ENCODE peak calls at places on chromosomes 16 and 17, in five cellular contexts. V is A549; S is Jurkat, Clone E6-1; W is neuronal stem cell; K is upper lobe of right lung. L is an unnamed sample.

GRCh38 chr17:1110844-1111598 is 68.8 kb downstream of the ABR start:
- DNase-seq in V (peak), K (peak), W (no peak), S (no peak), L (peak)

GRCh38 chr17:8155341-8156173 is 3.4 kb upstream of the PER1 start:
- DNase-seq in S (no peak), V (no peak), W (no peak), K (no peak), L (no peak)

GRCh38 chr17:2904135-2904534 is 107.9 kb downstream of the RAP1GAP2 start:
- DNase-seq in S (no peak), K (no peak), W (peak), V (no peak), L (no peak)

GRCh38 chr16:28903344-28904042 is 21.5 kb downstream of the RABEP2 start:
- DNase-seq in K (no peak), W (no peak), V (no peak), S (no peak), L (peak)

GRCh38 chr17:17220529-17220928 is 14.4 kb upstream of the PLD6 start:
- DNase-seq in W (no peak), S (no peak), V (no peak), K (no peak), L (no peak)

GRCh38 chr17:45896803-45897693 is 2.7 kb downstream of the MAPT start:
- DNase-seq in K (no peak), V (peak), S (no peak), W (peak), L (no peak)

GRCh38 chr17:39150795-39151679 is at the start of gene PLXDC1:
- DNase-seq in K (peak), W (no peak), V (no peak), S (no peak), L (no peak)

GRCh38 chr17:79792984-79793923 is 3.6 kb downstream of the CBX8 start:
- DNase-seq in K (no peak), S (no peak), W (no peak), V (peak), L (no peak)

GRCh38 chr16:50917941-50918340 is 176.1 kb downstream of the CYLD start:
- DNase-seq in S (no peak), W (no peak), K (no peak), V (no peak), L (no peak)

GRCh38 chr17:50956750-50957523 is 90.8 kb upstream of the TOB1 start:
- DNase-seq in K (peak), W (no peak), V (peak), S (peak), L (no peak)

DNA sequence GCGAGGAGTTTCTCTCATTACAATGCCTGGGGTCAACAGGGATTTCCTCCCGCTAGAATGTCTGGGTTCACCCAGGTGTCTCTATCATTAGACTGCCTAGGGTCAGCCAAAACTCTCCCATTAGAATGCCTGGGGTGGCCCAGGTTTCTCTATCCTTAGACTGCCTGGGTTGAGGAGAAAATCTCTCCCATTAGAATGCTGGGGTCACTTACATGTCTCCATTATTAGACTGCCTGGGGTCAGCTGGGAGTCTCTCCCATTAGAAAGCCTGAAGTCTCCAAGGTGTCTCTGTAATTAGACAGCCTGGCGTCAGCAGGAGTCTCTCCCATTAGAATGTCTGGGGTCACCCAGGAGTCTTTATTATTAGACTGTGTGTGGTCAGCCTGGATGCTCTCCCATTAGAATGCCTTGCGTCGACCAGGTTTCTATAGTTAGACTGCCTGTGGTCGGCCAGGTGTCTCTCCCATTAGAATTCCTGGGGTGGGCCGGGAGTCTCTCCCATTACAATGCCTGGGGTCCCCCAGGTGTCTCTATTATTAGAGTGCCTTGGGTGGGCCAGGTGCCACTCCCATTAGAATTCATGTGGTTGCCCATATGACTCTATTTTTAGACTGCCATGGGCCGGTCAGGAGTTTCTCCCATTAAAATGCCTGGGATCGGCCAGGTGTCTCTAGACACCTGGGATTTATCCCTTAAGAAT is 2272.1 kb downstream of the TP53TG3F start:
- DNase-seq in K (no peak), W (no peak), S (no peak), V (no peak), L (no peak)
- H3K4me3 ChIP-seq in K (no peak), W (no peak), S (no peak), V (no peak), L (no peak)

GRCh38 chr17:31842416-31843381 is 16.3 kb downstream of the COPRS start:
- DNase-seq in V (peak), W (peak), K (peak), S (peak), L (no peak)
- H3K4me3 ChIP-seq in V (no peak), W (no peak), K (no peak), S (no peak), L (no peak)

DNA sequence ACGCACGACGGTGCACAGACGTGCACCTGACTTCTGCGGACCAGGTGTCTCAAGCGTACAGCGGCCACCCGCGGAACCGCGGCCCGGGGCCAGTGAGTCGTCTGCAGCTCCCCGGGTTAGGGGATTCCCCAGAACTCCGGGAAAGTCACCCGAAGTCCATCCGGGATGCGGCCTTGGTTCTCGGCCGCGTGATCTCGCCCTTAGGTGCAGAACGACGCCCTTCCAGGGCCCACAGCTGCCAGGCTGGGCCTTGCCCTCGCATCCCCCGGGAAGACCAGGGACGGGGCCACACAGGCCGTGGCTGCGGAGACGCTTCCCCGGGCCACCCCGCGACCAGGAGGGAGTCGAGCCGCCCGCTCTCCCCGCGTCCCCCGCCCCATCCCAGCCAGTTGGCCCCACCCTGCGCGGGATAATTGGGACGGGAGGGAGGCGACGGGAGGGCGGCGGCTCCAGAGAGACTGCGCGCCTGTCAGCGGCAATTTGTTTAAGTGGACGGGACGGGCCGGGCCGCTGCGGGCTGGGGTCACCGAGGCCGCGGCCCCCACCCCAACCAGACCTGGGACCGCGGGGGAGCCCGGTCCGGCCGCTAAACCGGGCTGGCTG is 3.6 kb upstream of the TBX2 start:
- DNase-seq in W (no peak), S (no peak), K (peak), V (no peak), L (no peak)
- H3K4me3 ChIP-seq in W (no peak), S (no peak), K (peak), V (no peak), L (no peak)

DNA sequence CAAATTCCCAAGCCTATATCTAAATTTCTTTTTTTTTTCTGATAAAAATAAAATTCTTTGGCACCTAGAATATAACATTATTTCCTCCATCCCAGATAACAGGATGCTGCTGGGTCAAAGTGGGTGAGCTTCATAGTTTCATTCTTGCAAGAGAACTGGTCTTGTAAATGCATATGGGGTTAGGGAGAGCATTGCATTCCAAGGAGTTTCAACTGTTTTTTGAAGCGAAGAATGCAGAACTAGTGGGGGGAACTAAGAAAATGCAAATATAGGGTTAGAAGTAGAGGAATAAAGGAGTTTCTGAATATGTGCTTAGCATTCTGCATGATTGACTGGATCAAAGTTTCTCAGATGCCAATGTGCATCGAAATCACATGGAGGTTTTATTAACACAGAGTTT is 347.2 kb upstream of the XYLT1 start:
- DNase-seq in W (no peak), S (no peak), V (no peak), K (no peak), L (no peak)
- H3K4me3 ChIP-seq in W (no peak), S (no peak), V (no peak), K (no peak), L (no peak)

DNA sequence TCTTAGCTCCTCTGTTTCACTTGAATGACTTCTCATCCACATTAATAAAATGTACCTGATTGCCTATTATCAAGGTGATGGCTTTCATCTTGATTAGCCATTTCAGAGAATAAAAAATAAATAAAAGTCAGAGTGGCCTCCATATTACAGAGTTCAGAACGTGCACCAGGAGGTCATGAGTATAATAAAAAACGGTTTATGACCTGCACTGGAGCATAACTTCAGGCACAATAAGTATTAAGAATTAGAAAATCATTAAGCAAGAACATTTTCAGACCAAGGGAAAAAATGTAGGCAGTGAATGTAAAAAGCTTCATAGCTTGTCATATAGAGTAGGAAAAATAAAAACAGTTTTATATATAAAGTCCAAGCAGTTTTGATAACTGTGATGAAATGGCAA is 11.4 kb downstream of the METTL9 start:
- DNase-seq in W (no peak), K (no peak), V (no peak), S (no peak), L (no peak)
- H3K4me3 ChIP-seq in W (no peak), K (no peak), V (no peak), S (no peak), L (no peak)

DNA sequence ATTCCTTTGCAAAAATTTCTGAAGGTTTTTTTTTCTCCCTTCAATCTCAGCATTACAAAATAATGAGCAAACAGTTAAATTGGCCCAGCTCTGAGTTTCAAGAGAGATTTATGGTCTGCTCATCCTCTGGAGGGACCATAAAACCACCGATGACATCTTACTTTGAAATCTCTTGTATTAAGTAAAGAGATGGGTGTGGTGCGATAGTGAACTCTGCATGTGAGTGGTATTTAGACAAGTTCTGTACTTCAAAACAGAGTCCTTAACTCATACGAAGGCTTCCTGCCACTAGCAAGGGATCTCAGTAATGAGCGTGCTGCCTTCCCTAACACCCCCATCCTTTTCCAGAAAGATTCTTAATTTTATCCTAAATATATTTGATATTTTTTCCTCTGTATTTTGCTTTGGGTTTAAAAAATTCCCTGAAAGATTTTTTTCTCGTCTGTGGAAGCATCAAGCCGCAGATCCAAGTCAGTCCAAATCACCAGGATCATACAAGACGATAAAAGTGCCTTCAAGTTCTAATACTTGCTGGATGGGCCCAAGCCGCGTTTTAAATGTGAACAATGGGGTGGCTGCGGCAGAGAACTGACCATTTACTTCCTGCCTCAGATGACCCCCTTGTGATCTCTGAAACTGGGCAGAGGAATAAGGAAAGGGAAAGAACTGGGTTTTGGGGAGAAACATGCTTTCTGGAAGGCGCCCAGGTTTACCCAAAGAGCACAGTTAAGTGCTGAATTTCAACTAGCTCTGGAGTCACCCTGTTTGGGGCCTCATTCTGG is 1.9 kb downstream of the FAM20A start:
- DNase-seq in V (no peak), K (no peak), W (no peak), S (no peak), L (no peak)
- H3K4me3 ChIP-seq in V (no peak), K (peak), W (no peak), S (no peak), L (no peak)

DNA sequence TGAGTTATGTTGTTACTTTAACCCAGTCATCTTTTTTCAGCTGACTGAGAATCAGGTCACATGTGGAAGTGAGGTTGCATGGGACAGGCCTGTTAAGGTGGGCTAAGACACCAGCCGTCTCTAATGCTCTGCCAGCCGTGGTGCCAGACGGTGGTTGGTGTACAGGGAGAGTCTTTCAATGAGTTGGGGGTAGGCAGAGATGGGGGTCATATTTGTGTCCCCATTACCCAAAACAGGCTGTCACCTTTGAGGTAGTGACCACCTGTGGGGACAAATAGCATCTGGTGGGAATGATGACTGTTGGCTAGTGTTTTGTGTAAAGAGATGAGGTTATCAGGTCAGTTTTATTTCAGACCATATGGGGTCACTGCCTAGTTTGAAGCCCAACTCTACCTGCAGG is 1.8 kb downstream of the RPL38 start:
- DNase-seq in S (no peak), K (no peak), W (no peak), V (no peak), L (no peak)
- H3K4me3 ChIP-seq in S (peak), K (no peak), W (no peak), V (peak), L (no peak)

GRCh38 chr17:75087182-75087557 is 584 bp upstream of the SLC16A5 start:
- DNase-seq in K (no peak), W (no peak), V (no peak), S (no peak), L (no peak)
- H3K4me3 ChIP-seq in K (peak), W (no peak), V (peak), S (no peak), L (peak)

L was measured in RWPE2.